ENCODE peak calls at places on chromosomes 13 and 19, in ten cellular contexts. C, O, R, U, D, I, L, Y, V and A are unnamed samples.

GRCh38 chr13:33497146-33497845 is 211.7 kb upstream of the STARD13 start:
- DNase-seq in L (no peak), I (no peak), R (no peak), D (no peak), O (no peak), V (peak), C (no peak), U (no peak), Y (no peak), A (no peak)

GRCh38 chr19:47111081-47111589 is 2.4 kb downstream of the ZC3H4 start:
- DNase-seq in L (no peak), D (no peak), I (peak), U (no peak), V (no peak), C (no peak), O (peak), R (peak), Y (peak), A (no peak)

GRCh38 chr13:20526664-20527063 is 1.0 kb upstream of the CRYL1 start:
- DNase-seq in L (peak), Y (no peak), C (no peak), D (no peak), R (no peak), U (no peak), O (no peak), V (no peak), I (no peak), A (no peak)

GRCh38 chr13:51895906-51896888 is 34.4 kb downstream of the CCDC70 start:
- DNase-seq in U (peak), R (no peak), Y (no peak), L (peak), V (peak), I (no peak), D (peak), O (peak), C (peak), A (peak)

GRCh38 chr19:40006273-40006691 is 9.4 kb downstream of the ZNF546 start:
- DNase-seq in I (no peak), O (no peak), V (peak), D (peak), R (no peak), U (peak), C (no peak), Y (no peak), L (no peak), A (peak)

GRCh38 chr19:29687897-29688728 is 22.9 kb downstream of the PLEKHF1 start:
- DNase-seq in L (no peak), I (no peak), R (no peak), O (no peak), V (peak), C (no peak), U (no peak), Y (no peak), D (no peak), A (no peak)

GRCh38 chr13:41405367-41405766 is 52.0 kb upstream of the RGCC start:
- DNase-seq in D (no peak), Y (no peak), C (no peak), V (no peak), U (no peak), R (no peak), L (no peak), I (no peak), O (no peak), A (no peak)

GRCh38 chr19:7869453-7869909 is 4.7 kb downstream of the PRR36 start:
- DNase-seq in O (peak), V (peak), L (no peak), Y (no peak), I (peak), D (no peak), R (peak), U (no peak), C (peak), A (no peak)

GRCh38 chr19:33447336-33448158 is 74.0 kb downstream of the CEBPG start:
- DNase-seq in O (no peak), Y (peak), L (no peak), I (no peak), D (no peak), U (no peak), V (no peak), R (no peak), C (no peak), A (no peak)

GRCh38 chr13:111304603-111305289 is 15.7 kb upstream of the TEX29 start:
- DNase-seq in C (no peak), V (no peak), U (no peak), R (no peak), L (no peak), D (no peak), I (no peak), O (no peak), Y (no peak), A (no peak)

GRCh38 chr13:21557995-21558394 is 46.0 kb downstream of the MICU2 start:
- DNase-seq in V (peak), D (peak), U (no peak), L (no peak), I (no peak), O (no peak), Y (no peak), R (no peak), C (no peak), A (no peak)

GRCh38 chr19:48206402-48207093 is 36.1 kb downstream of the ZSWIM9 start:
- DNase-seq in U (no peak), R (no peak), Y (no peak), V (peak), O (no peak), D (no peak), I (no peak), L (no peak), C (no peak), A (no peak)

GRCh38 chr13:48221301-48222190 is 11.5 kb upstream of the ITM2B start:
- DNase-seq in Y (peak), V (no peak), L (no peak), I (no peak), R (peak), C (peak), O (no peak), D (no peak), U (no peak), A (no peak)

GRCh38 chr19:29288276-29288675 is 75.3 kb upstream of the UQCRFS1 start:
- DNase-seq in V (no peak), Y (no peak), L (no peak), O (no peak), D (no peak), U (no peak), C (no peak), I (no peak), R (no peak), A (no peak)

GRCh38 chr19:48560095-48560530 is 8.1 kb downstream of the SULT2B1 start:
- DNase-seq in R (no peak), L (no peak), C (no peak), Y (no peak), U (no peak), I (no peak), V (no peak), D (no peak), O (no peak), A (no peak)

GRCh38 chr13:61685683-61686013 is 270.0 kb upstream of the PCDH20 start:
- DNase-seq in R (no peak), L (no peak), O (no peak), C (peak), D (no peak), Y (no peak), U (no peak), V (peak), I (no peak), A (no peak)

GRCh38 chr19:41588497-41589209 is 12.7 kb downstream of the CEACAM21 start:
- DNase-seq in Y (no peak), U (no peak), D (no peak), L (no peak), I (no peak), R (no peak), V (peak), O (no peak), C (peak), A (no peak)

GRCh38 chr19:51427220-51427619 is 9.8 kb upstream of the SIGLEC10 start:
- DNase-seq in L (no peak), V (no peak), C (no peak), Y (no peak), D (no peak), O (no peak), I (no peak), R (no peak), U (no peak), A (no peak)

GRCh38 chr19:13120817-13121216 is 2.8 kb downstream of the NACC1 start:
- DNase-seq in R (no peak), O (no peak), Y (no peak), C (no peak), U (no peak), L (no peak), D (peak), I (no peak), V (no peak), A (no peak)

GRCh38 chr13:40344270-40345148 is 321.9 kb downstream of the FOXO1 start:
- DNase-seq in V (no peak), I (no peak), O (no peak), R (no peak), C (no peak), Y (no peak), L (no peak), U (no peak), D (no peak), A (no peak)

GRCh38 chr19:7734220-7735203 is 2.6 kb upstream of the CLEC4G start:
- DNase-seq in L (no peak), D (no peak), I (no peak), R (no peak), V (peak), C (no peak), U (no peak), Y (peak), O (no peak), A (no peak)

GRCh38 chr19:33683881-33684549 is 62.3 kb downstream of the CHST8 start:
- DNase-seq in C (peak), U (peak), V (peak), R (no peak), D (peak), L (no peak), Y (peak), O (no peak), I (no peak), A (no peak)

GRCh38 chr13:101146101-101146898 is 270.0 kb downstream of the NALCN start:
- DNase-seq in O (no peak), D (no peak), L (no peak), U (no peak), I (no peak), R (no peak), C (no peak), Y (no peak), V (no peak), A (no peak)

GRCh38 chr13:59689057-59689456 is 474.7 kb downstream of the DIAPH3 start:
- DNase-seq in Y (no peak), I (no peak), V (no peak), U (no peak), O (no peak), D (no peak), L (no peak), C (no peak), R (no peak), A (no peak)

GRCh38 chr13:42652642-42653415 is 78.9 kb downstream of the TNFSF11 start:
- DNase-seq in I (no peak), C (no peak), V (no peak), U (no peak), D (no peak), R (no peak), Y (no peak), L (no peak), O (no peak), A (no peak)

GRCh38 chr13:50365683-50366391 is 350.6 kb downstream of the KCNRG start:
- DNase-seq in C (no peak), Y (no peak), V (peak), L (peak), I (no peak), U (no peak), D (no peak), R (no peak), O (peak), A (no peak)